ENCODE peak calls at places on chromosomes 5 and 9, in four cellular contexts. T, S, B and H are unnamed samples.

GRCh38 chr9:122777935-122778671 is 10.6 kb upstream of the OR5C1 start:
- DNase-seq in T (no peak), B (peak; percentile 73), S (no peak), H (no peak)

GRCh38 chr5:142065273-142065672 is 43.3 kb upstream of the NDFIP1 start:
- DNase-seq in T (no peak), B (no peak), S (no peak), H (no peak)

GRCh38 chr5:157343842-157344790 is 78.2 kb downstream of the CYFIP2 start:
- DNase-seq in T (no peak), B (no peak), S (no peak), H (no peak)

GRCh38 chr5:124193371-124193789 is 553.1 kb downstream of the ZNF608 start:
- DNase-seq in S (no peak), T (no peak), B (peak; percentile 21), H (no peak)

GRCh38 chr9:113589890-113590289 is 126.4 kb downstream of the RGS3 start:
- DNase-seq in T (no peak), B (peak; percentile 42), S (no peak), H (no peak)

GRCh38 chr5:115842089-115842881 is 550 bp downstream of the AP3S1 start:
- DNase-seq in T (no peak), B (peak; percentile 50), S (no peak), H (no peak)

GRCh38 chr5:113017891-113018635 is 41.5 kb downstream of the DCP2 start:
- DNase-seq in B (peak; percentile 66), T (no peak), S (no peak), H (no peak)

GRCh38 chr9:121266906-121267650 is 884 bp upstream of the GSN start:
- DNase-seq in S (no peak), B (no peak), T (no peak), H (no peak)

GRCh38 chr5:22631683-22632082 is 221.5 kb downstream of the CDH12 start:
- DNase-seq in S (no peak), T (no peak), B (no peak), H (no peak)

GRCh38 chr5:154610321-154611154 is 132.5 kb upstream of the HAND1 start:
- DNase-seq in T (no peak), S (peak; percentile 77), B (peak; percentile 15), H (peak; percentile 96)

GRCh38 chr5:142568271-142568995 is 117.5 kb downstream of the FGF1 start:
- DNase-seq in T (no peak), B (no peak), S (no peak), H (no peak)

GRCh38 chr5:168467755-168468280 is 18.5 kb upstream of the RARS1 start:
- DNase-seq in S (no peak), T (no peak), B (no peak), H (no peak)

GRCh38 chr9:111759762-111760639 is 34.7 kb downstream of the SHOC1 start:
- DNase-seq in S (no peak), T (peak; percentile 60), B (peak; percentile 89), H (peak; percentile 29)

GRCh38 chr5:8729437-8729836 is 816.4 kb downstream of the SEMA5A start:
- DNase-seq in S (no peak), B (no peak), T (no peak), H (no peak)

GRCh38 chr9:108889649-108890067 is 27.6 kb downstream of the ACTL7A start:
- DNase-seq in S (no peak), T (no peak), B (peak; percentile 36), H (no peak)

GRCh38 chr9:5042661-5043178 is 57.6 kb downstream of the JAK2 start:
- DNase-seq in B (no peak), T (no peak), S (no peak), H (peak; percentile 44)

GRCh38 chr5:154179846-154180710 is 10.5 kb upstream of the GALNT10 start:
- DNase-seq in B (peak; percentile 17), T (no peak), S (no peak), H (peak; percentile 56)

GRCh38 chr9:126947529-126947928 is 32.9 kb downstream of the RALGPS1 start:
- DNase-seq in S (no peak), T (no peak), B (no peak), H (peak; percentile 70)

GRCh38 chr9:114551750-114552685 is 35.6 kb upstream of the ATP6V1G1 start:
- DNase-seq in S (no peak), B (peak; percentile 99), T (no peak), H (no peak)

GRCh38 chr9:33233659-33234335 is 6.2 kb upstream of the SPINK4 start:
- DNase-seq in T (no peak), S (peak; percentile 83), B (peak; percentile 79), H (no peak)

GRCh38 chr9:97529363-97530076 is 28.1 kb downstream of the TMOD1 start:
- DNase-seq in B (no peak), T (no peak), S (no peak), H (no peak)

GRCh38 chr9:113589407-113589806 is 125.9 kb downstream of the RGS3 start:
- DNase-seq in S (no peak), T (no peak), B (no peak), H (no peak)

GRCh38 chr5:53367727-53368126 is 112.7 kb upstream of the FST start:
- DNase-seq in B (no peak), T (no peak), S (no peak), H (no peak)

GRCh38 chr5:143014017-143014651 is 244.0 kb downstream of the ARHGAP26 start:
- DNase-seq in T (no peak), B (no peak), S (no peak), H (peak; percentile 59)

GRCh38 chr9:93501406-93501805 is 48.0 kb upstream of the FAM120AOS start:
- DNase-seq in T (no peak), B (no peak), S (no peak), H (no peak)

GRCh38 chr5:180795771-180796313 is 6.8 kb downstream of the MGAT1 start:
- DNase-seq in B (no peak), S (no peak), T (no peak), H (no peak)

GRCh38 chr9:20649381-20649780 is 27.1 kb upstream of the MLLT3 start:
- DNase-seq in T (no peak), S (no peak), B (no peak), H (no peak)

GRCh38 chr5:33576726-33577620 is 136.2 kb downstream of the TARS1 start:
- DNase-seq in T (no peak), S (no peak), B (no peak), H (no peak)

GRCh38 chr5:180343110-180343845 is 9.9 kb downstream of the GFPT2 start:
- DNase-seq in S (no peak), B (peak; percentile 67), T (no peak), H (peak; percentile 88)

GRCh38 chr9:89996106-89996505 is 391.3 kb downstream of the GADD45G start:
- DNase-seq in T (no peak), B (no peak), S (no peak), H (no peak)

GRCh38 chr5:158979749-158980521 is 119.8 kb downstream of the EBF1 start:
- DNase-seq in S (peak; percentile 82), T (no peak), B (no peak), H (peak; percentile 45)

GRCh38 chr9:36762958-36763357 is 190.3 kb downstream of the MELK start:
- DNase-seq in B (no peak), T (no peak), S (no peak), H (peak; percentile 68)

GRCh38 chr5:34003941-34004340 is 3.9 kb downstream of the AMACR start:
- DNase-seq in B (peak; percentile 10), S (no peak), T (no peak), H (no peak)

GRCh38 chr5:121273818-121274433 is 577.8 kb upstream of the FTMT start:
- DNase-seq in B (peak; percentile 91), T (no peak), S (no peak), H (no peak)

GRCh38 chr5:179793470-179794139 is at the start of gene LTC4S:
- DNase-seq in T (no peak), S (peak; percentile 90), B (peak; percentile 42), H (peak; percentile 61)

GRCh38 chr5:75113354-75113753 is 61.0 kb upstream of the GCNT4 start:
- DNase-seq in B (no peak), S (no peak), T (no peak), H (no peak)

GRCh38 chr9:75378036-75378435 is 289.7 kb downstream of the OSTF1 start:
- DNase-seq in B (peak; percentile 70), S (peak; percentile 89), T (no peak), H (no peak)